ENCODE peak calls at places on chromosomes 12 and 14, in four cellular contexts. One of them, this sample, is unnamed.

GRCh38 chr12:39378346-39378745 is 64.6 kb downstream of the KIF21A start:
- DNase-seq in central memory CD8-positive, alpha-beta T cell: no peak
- DNase-seq in mammary epithelial cell: no peak
- DNase-seq in hypothalamus: no peak
- DNase-seq in this sample: no peak

GRCh38 chr12:132560831-132561783 is 49.3 kb downstream of the LRCOL1 start:
- DNase-seq in central memory CD8-positive, alpha-beta T cell: peak; percentile 35
- DNase-seq in mammary epithelial cell: peak; percentile 52
- DNase-seq in hypothalamus: peak; percentile 3
- DNase-seq in this sample: no peak

GRCh38 chr12:4806439-4807115 is 86.4 kb downstream of the GALNT8 start:
- DNase-seq in mammary epithelial cell: no peak
- DNase-seq in hypothalamus: no peak
- DNase-seq in central memory CD8-positive, alpha-beta T cell: no peak
- DNase-seq in this sample: no peak

GRCh38 chr14:58636129-58636528 is 1.6 kb upstream of the DACT1 start:
- DNase-seq in hypothalamus: no peak
- DNase-seq in mammary epithelial cell: no peak
- DNase-seq in central memory CD8-positive, alpha-beta T cell: no peak
- DNase-seq in this sample: no peak

GRCh38 chr12:76455582-76456345 is 103.8 kb downstream of the OSBPL8 start:
- DNase-seq in hypothalamus: no peak
- DNase-seq in mammary epithelial cell: peak; percentile 89
- DNase-seq in central memory CD8-positive, alpha-beta T cell: no peak
- DNase-seq in this sample: no peak

GRCh38 chr12:124679533-124680371 is 112.3 kb upstream of the NCOR2 start:
- DNase-seq in mammary epithelial cell: no peak
- DNase-seq in hypothalamus: peak; percentile 69
- DNase-seq in central memory CD8-positive, alpha-beta T cell: no peak
- DNase-seq in this sample: peak; percentile 87

GRCh38 chr12:49233842-49234526 is 30.9 kb upstream of the TUBA1C start:
- DNase-seq in hypothalamus: peak; percentile 63
- DNase-seq in central memory CD8-positive, alpha-beta T cell: peak; percentile 11
- DNase-seq in mammary epithelial cell: no peak
- DNase-seq in this sample: peak; percentile 74

GRCh38 chr12:56565510-56566101 is 44.0 kb downstream of the RBMS2 start:
- DNase-seq in mammary epithelial cell: no peak
- DNase-seq in hypothalamus: no peak
- DNase-seq in central memory CD8-positive, alpha-beta T cell: no peak
- DNase-seq in this sample: peak; percentile 81

GRCh38 chr14:35088514-35088913 is 33.3 kb downstream of the PPP2R3C start:
- DNase-seq in mammary epithelial cell: peak; percentile 11
- DNase-seq in hypothalamus: no peak
- DNase-seq in central memory CD8-positive, alpha-beta T cell: no peak
- DNase-seq in this sample: no peak

GRCh38 chr14:54643696-54644176 is 76.8 kb downstream of the SAMD4A start:
- DNase-seq in mammary epithelial cell: no peak
- DNase-seq in central memory CD8-positive, alpha-beta T cell: no peak
- DNase-seq in hypothalamus: no peak
- DNase-seq in this sample: no peak

GRCh38 chr12:108495054-108495453 is 20.0 kb upstream of the FICD start:
- DNase-seq in hypothalamus: no peak
- DNase-seq in mammary epithelial cell: peak; percentile 22
- DNase-seq in central memory CD8-positive, alpha-beta T cell: no peak
- DNase-seq in this sample: no peak

GRCh38 chr14:33357225-33358010 is 418.7 kb downstream of the NPAS3 start:
- DNase-seq in mammary epithelial cell: no peak
- DNase-seq in hypothalamus: peak; percentile 51
- DNase-seq in central memory CD8-positive, alpha-beta T cell: no peak
- DNase-seq in this sample: no peak

GRCh38 chr12:97131220-97131981 is 224.3 kb downstream of the NEDD1 start:
- DNase-seq in central memory CD8-positive, alpha-beta T cell: no peak
- DNase-seq in mammary epithelial cell: no peak
- DNase-seq in hypothalamus: no peak
- DNase-seq in this sample: no peak

GRCh38 chr12:53096089-53096741 is 1.3 kb upstream of the IGFBP6 start:
- DNase-seq in hypothalamus: no peak
- DNase-seq in mammary epithelial cell: peak; percentile 48
- DNase-seq in central memory CD8-positive, alpha-beta T cell: no peak
- DNase-seq in this sample: peak; percentile 90

GRCh38 chr12:92105110-92105509 is 40.5 kb downstream of the BTG1 start:
- DNase-seq in hypothalamus: no peak
- DNase-seq in mammary epithelial cell: peak; percentile 38
- DNase-seq in central memory CD8-positive, alpha-beta T cell: no peak
- DNase-seq in this sample: no peak

GRCh38 chr12:6773662-6774351 is 1.5 kb downstream of the LAG3 start:
- DNase-seq in hypothalamus: no peak
- DNase-seq in central memory CD8-positive, alpha-beta T cell: no peak
- DNase-seq in mammary epithelial cell: no peak
- DNase-seq in this sample: no peak

GRCh38 chr12:20144341-20144740 is 224.0 kb upstream of the PDE3A start:
- DNase-seq in hypothalamus: no peak
- DNase-seq in central memory CD8-positive, alpha-beta T cell: no peak
- DNase-seq in mammary epithelial cell: no peak
- DNase-seq in this sample: no peak

GRCh38 chr14:43579743-43580142 is 927.3 kb downstream of the FSCB start:
- DNase-seq in hypothalamus: no peak
- DNase-seq in central memory CD8-positive, alpha-beta T cell: no peak
- DNase-seq in mammary epithelial cell: no peak
- DNase-seq in this sample: no peak

GRCh38 chr14:55386037-55386798 is 25.4 kb downstream of the ATG14 start:
- DNase-seq in central memory CD8-positive, alpha-beta T cell: no peak
- DNase-seq in mammary epithelial cell: no peak
- DNase-seq in hypothalamus: no peak
- DNase-seq in this sample: no peak

GRCh38 chr14:36279306-36280244 is 40.9 kb downstream of the MBIP start:
- DNase-seq in hypothalamus: no peak
- DNase-seq in central memory CD8-positive, alpha-beta T cell: no peak
- DNase-seq in mammary epithelial cell: peak; percentile 58
- DNase-seq in this sample: no peak

This sample was measured in sciatic nerve.